ENCODE peak calls at places on chromosomes 16 and 17, in seven cellular contexts. One of them, this sample, is unnamed.

GRCh38 chr16:47732122-47732805 is 271.1 kb downstream of the PHKB start:
- DNase-seq in IMR-90: peak
- DNase-seq in H1: peak
- DNase-seq in gastrocnemius medialis: no peak
- DNase-seq in prostate gland: no peak
- DNase-seq in ovary: no peak
- DNase-seq in heart left ventricle: no peak
- DNase-seq in this sample: no peak

GRCh38 chr16:84478172-84478948 is 26.1 kb downstream of the MEAK7 start:
- DNase-seq in IMR-90: peak
- DNase-seq in H1: no peak
- DNase-seq in gastrocnemius medialis: no peak
- DNase-seq in prostate gland: peak
- DNase-seq in ovary: no peak
- DNase-seq in heart left ventricle: no peak
- DNase-seq in this sample: peak

GRCh38 chr17:76273923-76274558 is 8.9 kb downstream of the UBALD2 start:
- DNase-seq in IMR-90: no peak
- DNase-seq in H1: no peak
- DNase-seq in gastrocnemius medialis: no peak
- DNase-seq in prostate gland: no peak
- DNase-seq in ovary: no peak
- DNase-seq in heart left ventricle: no peak
- DNase-seq in this sample: no peak

GRCh38 chr17:1008008-1008761 is 11.3 kb downstream of the TIMM22 start:
- DNase-seq in IMR-90: no peak
- DNase-seq in H1: no peak
- DNase-seq in gastrocnemius medialis: peak
- DNase-seq in prostate gland: no peak
- DNase-seq in ovary: peak
- DNase-seq in heart left ventricle: peak
- DNase-seq in this sample: no peak

GRCh38 chr16:47984669-47985068 is 171.1 kb downstream of the ABCC12 start:
- DNase-seq in IMR-90: no peak
- DNase-seq in H1: no peak
- DNase-seq in gastrocnemius medialis: no peak
- DNase-seq in prostate gland: no peak
- DNase-seq in ovary: no peak
- DNase-seq in heart left ventricle: no peak
- DNase-seq in this sample: no peak

GRCh38 chr16:70683146-70683944 is 2.5 kb downstream of the MTSS2 start:
- DNase-seq in IMR-90: no peak
- DNase-seq in H1: no peak
- DNase-seq in gastrocnemius medialis: no peak
- DNase-seq in prostate gland: no peak
- DNase-seq in ovary: peak
- DNase-seq in heart left ventricle: peak
- DNase-seq in this sample: no peak

GRCh38 chr16:58494981-58495860 is 4.7 kb upstream of the NDRG4 start:
- DNase-seq in IMR-90: peak
- DNase-seq in H1: no peak
- DNase-seq in gastrocnemius medialis: peak
- DNase-seq in prostate gland: no peak
- DNase-seq in ovary: peak
- DNase-seq in heart left ventricle: no peak
- DNase-seq in this sample: peak

GRCh38 chr17:4948166-4948996 is at the start of gene PFN1:
- DNase-seq in IMR-90: peak
- DNase-seq in H1: no peak
- DNase-seq in gastrocnemius medialis: peak
- DNase-seq in prostate gland: peak
- DNase-seq in ovary: peak
- DNase-seq in heart left ventricle: peak
- DNase-seq in this sample: peak

GRCh38 chr17:33509331-33509730 is 216.2 kb upstream of the ASIC2 start:
- DNase-seq in IMR-90: no peak
- DNase-seq in H1: no peak
- DNase-seq in gastrocnemius medialis: no peak
- DNase-seq in prostate gland: peak
- DNase-seq in ovary: no peak
- DNase-seq in heart left ventricle: no peak
- DNase-seq in this sample: no peak

GRCh38 chr17:12866244-12866643 is 76.9 kb downstream of the ARHGAP44 start:
- DNase-seq in IMR-90: no peak
- DNase-seq in H1: no peak
- DNase-seq in gastrocnemius medialis: no peak
- DNase-seq in prostate gland: no peak
- DNase-seq in ovary: no peak
- DNase-seq in heart left ventricle: no peak
- DNase-seq in this sample: no peak

GRCh38 chr16:85216522-85217375 is 104.5 kb upstream of the CIBAR2 start:
- DNase-seq in IMR-90: no peak
- DNase-seq in H1: no peak
- DNase-seq in gastrocnemius medialis: no peak
- DNase-seq in prostate gland: no peak
- DNase-seq in ovary: no peak
- DNase-seq in heart left ventricle: no peak
- DNase-seq in this sample: peak

GRCh38 chr16:82992826-82993225 is 366.1 kb downstream of the CDH13 start:
- DNase-seq in IMR-90: no peak
- DNase-seq in H1: no peak
- DNase-seq in gastrocnemius medialis: no peak
- DNase-seq in prostate gland: no peak
- DNase-seq in ovary: no peak
- DNase-seq in heart left ventricle: no peak
- DNase-seq in this sample: no peak

GRCh38 chr17:47733047-47733413 is at the start of gene TBX21:
- DNase-seq in IMR-90: no peak
- DNase-seq in H1: no peak
- DNase-seq in gastrocnemius medialis: peak
- DNase-seq in prostate gland: peak
- DNase-seq in ovary: no peak
- DNase-seq in heart left ventricle: peak
- DNase-seq in this sample: peak

GRCh38 chr17:27526603-27527002 is 70.4 kb downstream of the KSR1 start:
- DNase-seq in IMR-90: peak
- DNase-seq in H1: no peak
- DNase-seq in gastrocnemius medialis: no peak
- DNase-seq in prostate gland: peak
- DNase-seq in ovary: peak
- DNase-seq in heart left ventricle: no peak
- DNase-seq in this sample: peak

GRCh38 chr17:17388657-17389496 is 85.7 kb downstream of the NT5M start:
- DNase-seq in IMR-90: no peak
- DNase-seq in H1: no peak
- DNase-seq in gastrocnemius medialis: no peak
- DNase-seq in prostate gland: no peak
- DNase-seq in ovary: no peak
- DNase-seq in heart left ventricle: peak
- DNase-seq in this sample: no peak

GRCh38 chr17:21140911-21141310 is 14.1 kb downstream of the DHRS7B start:
- DNase-seq in IMR-90: no peak
- DNase-seq in H1: no peak
- DNase-seq in gastrocnemius medialis: no peak
- DNase-seq in prostate gland: no peak
- DNase-seq in ovary: no peak
- DNase-seq in heart left ventricle: no peak
- DNase-seq in this sample: no peak

GRCh38 chr16:31876955-31877828 is 3.6 kb downstream of the ZNF267 start:
- DNase-seq in IMR-90: peak
- DNase-seq in H1: no peak
- DNase-seq in gastrocnemius medialis: no peak
- DNase-seq in prostate gland: no peak
- DNase-seq in ovary: no peak
- DNase-seq in heart left ventricle: no peak
- DNase-seq in this sample: peak

GRCh38 chr17:75078097-75079022 is 9.4 kb upstream of the SLC16A5 start:
- DNase-seq in IMR-90: peak
- DNase-seq in H1: no peak
- DNase-seq in gastrocnemius medialis: no peak
- DNase-seq in prostate gland: no peak
- DNase-seq in ovary: no peak
- DNase-seq in heart left ventricle: no peak
- DNase-seq in this sample: no peak

DNA sequence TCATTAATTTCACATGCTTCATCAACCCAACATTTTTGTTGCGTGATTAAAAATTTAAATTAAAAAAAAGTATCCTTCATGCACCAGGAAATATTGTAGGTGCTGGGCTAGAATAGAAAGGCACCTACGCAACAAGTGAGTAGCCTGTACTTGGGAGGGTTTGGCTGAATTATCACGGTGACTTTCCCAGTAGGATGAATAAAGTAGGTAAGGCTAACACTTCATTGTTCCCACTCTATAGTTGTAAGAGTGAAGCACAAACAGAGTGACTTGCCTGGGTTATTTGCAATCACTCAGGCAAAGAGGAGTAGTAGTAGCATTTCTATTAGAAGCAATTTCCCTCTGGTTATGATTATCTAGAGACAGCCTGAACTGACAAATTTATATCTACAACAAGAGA is 62.5 kb downstream of the DNAH3 start:
- DNase-seq in IMR-90: no peak
- DNase-seq in H1: no peak
- DNase-seq in gastrocnemius medialis: no peak
- DNase-seq in prostate gland: no peak
- DNase-seq in ovary: no peak
- DNase-seq in heart left ventricle: no peak
- DNase-seq in this sample: no peak
- TF ChIP-seq POLR2A in IMR-90: no peak
- TF ChIP-seq POLR2A in H1: no peak
- TF ChIP-seq POLR2A in gastrocnemius medialis: no peak
- TF ChIP-seq POLR2A in prostate gland: no peak
- TF ChIP-seq POLR2A in ovary: no peak
- TF ChIP-seq POLR2A in heart left ventricle: no peak
- TF ChIP-seq POLR2A in this sample: no peak

GRCh38 chr16:4376126-4376819 is 4.6 kb downstream of the VASN start:
- DNase-seq in IMR-90: peak
- DNase-seq in H1: no peak
- DNase-seq in gastrocnemius medialis: peak
- DNase-seq in prostate gland: peak
- DNase-seq in ovary: peak
- DNase-seq in heart left ventricle: peak
- DNase-seq in this sample: peak
- TF ChIP-seq POLR2A in IMR-90: peak
- TF ChIP-seq POLR2A in H1: no peak
- TF ChIP-seq POLR2A in gastrocnemius medialis: no peak
- TF ChIP-seq POLR2A in prostate gland: no peak
- TF ChIP-seq POLR2A in ovary: no peak
- TF ChIP-seq POLR2A in heart left ventricle: no peak
- TF ChIP-seq POLR2A in this sample: no peak

DNA sequence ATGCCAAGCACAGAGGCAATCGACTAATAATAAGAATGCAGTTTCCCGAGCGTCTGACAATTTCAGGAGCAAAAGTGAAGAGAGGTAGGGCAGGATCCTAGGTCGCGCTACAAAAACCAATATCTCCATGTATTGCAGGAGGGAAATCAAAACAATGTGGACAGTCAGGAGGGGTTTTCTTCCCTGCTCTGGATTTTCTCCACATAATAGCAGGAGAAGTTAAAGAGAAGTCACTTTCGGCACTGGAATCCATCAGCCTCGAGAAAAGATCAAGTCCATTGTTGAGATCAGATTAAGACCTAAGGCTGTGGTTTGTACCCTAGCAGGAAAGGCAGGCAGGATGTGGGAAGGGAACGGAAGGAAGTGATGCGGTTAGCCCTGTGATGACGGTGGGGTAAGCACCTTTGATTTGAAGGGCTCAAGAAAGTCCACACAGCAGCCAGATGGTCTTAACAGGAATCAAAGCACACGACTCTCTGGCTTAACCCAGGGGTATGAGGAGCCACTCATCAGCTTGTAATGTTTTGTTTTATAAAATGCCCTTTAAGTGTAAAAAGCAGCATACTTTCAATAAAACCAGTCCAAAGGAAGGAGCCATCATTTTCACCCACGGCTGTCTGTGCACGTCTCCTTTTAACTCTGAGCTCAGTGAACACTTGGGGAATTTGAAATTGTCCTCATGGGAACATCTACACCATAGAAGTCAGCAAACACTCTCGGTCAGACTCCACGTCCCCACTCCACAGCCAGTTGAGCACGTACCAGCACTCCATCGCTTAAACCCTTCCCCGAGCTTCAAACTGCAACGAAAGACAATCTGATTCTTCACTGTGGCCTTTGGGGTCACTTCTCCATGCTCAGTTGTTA is 15.8 kb upstream of the AKTIP start:
- DNase-seq in IMR-90: peak
- DNase-seq in H1: no peak
- DNase-seq in gastrocnemius medialis: peak
- DNase-seq in prostate gland: no peak
- DNase-seq in ovary: no peak
- DNase-seq in heart left ventricle: no peak
- DNase-seq in this sample: peak
- TF ChIP-seq POLR2A in IMR-90: no peak
- TF ChIP-seq POLR2A in H1: no peak
- TF ChIP-seq POLR2A in gastrocnemius medialis: peak
- TF ChIP-seq POLR2A in prostate gland: no peak
- TF ChIP-seq POLR2A in ovary: no peak
- TF ChIP-seq POLR2A in heart left ventricle: peak
- TF ChIP-seq POLR2A in this sample: no peak

GRCh38 chr17:31534223-31534888 is 142.9 kb downstream of the RAB11FIP4 start:
- DNase-seq in IMR-90: peak
- DNase-seq in H1: no peak
- DNase-seq in gastrocnemius medialis: no peak
- DNase-seq in prostate gland: no peak
- DNase-seq in ovary: no peak
- DNase-seq in heart left ventricle: no peak
- DNase-seq in this sample: no peak

GRCh38 chr17:31533546-31534155 is 142.2 kb downstream of the RAB11FIP4 start:
- DNase-seq in IMR-90: peak
- DNase-seq in H1: no peak
- DNase-seq in gastrocnemius medialis: no peak
- DNase-seq in prostate gland: no peak
- DNase-seq in ovary: peak
- DNase-seq in heart left ventricle: no peak
- DNase-seq in this sample: peak

GRCh38 chr17:31536451-31536850 is 145.0 kb downstream of the RAB11FIP4 start:
- DNase-seq in IMR-90: no peak
- DNase-seq in H1: no peak
- DNase-seq in gastrocnemius medialis: no peak
- DNase-seq in prostate gland: no peak
- DNase-seq in ovary: no peak
- DNase-seq in heart left ventricle: no peak
- DNase-seq in this sample: no peak

GRCh38 chr17:31537558-31537957 is 146.1 kb downstream of the RAB11FIP4 start:
- DNase-seq in IMR-90: peak
- DNase-seq in H1: no peak
- DNase-seq in gastrocnemius medialis: no peak
- DNase-seq in prostate gland: peak
- DNase-seq in ovary: peak
- DNase-seq in heart left ventricle: no peak
- DNase-seq in this sample: no peak

DNA sequence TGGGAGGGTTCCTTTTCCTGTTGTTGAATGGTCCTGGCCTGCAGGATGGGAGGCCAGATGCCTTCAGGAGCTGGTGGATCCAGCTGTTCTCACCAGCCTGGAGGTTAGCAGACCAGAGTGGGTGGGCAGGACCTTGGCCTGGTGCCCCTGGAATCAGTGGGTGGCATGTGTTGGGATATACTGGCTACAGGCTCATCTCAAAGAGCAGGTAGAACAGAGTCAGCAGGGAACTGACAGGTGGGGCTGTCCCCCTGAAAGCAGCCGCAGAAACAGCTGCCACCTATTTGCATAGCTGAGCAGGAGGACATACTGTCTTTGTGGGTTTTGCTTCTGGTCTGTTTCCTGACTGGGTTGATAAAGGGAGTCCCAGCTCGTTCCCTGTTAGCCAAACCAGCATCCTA is 144.1 kb downstream of the RAB11FIP4 start:
- DNase-seq in IMR-90: no peak
- DNase-seq in H1: no peak
- DNase-seq in gastrocnemius medialis: no peak
- DNase-seq in prostate gland: no peak
- DNase-seq in ovary: no peak
- DNase-seq in heart left ventricle: no peak
- DNase-seq in this sample: no peak
- TF ChIP-seq POLR2A in IMR-90: no peak
- TF ChIP-seq POLR2A in H1: no peak
- TF ChIP-seq POLR2A in gastrocnemius medialis: no peak
- TF ChIP-seq POLR2A in prostate gland: no peak
- TF ChIP-seq POLR2A in ovary: no peak
- TF ChIP-seq POLR2A in heart left ventricle: no peak
- TF ChIP-seq POLR2A in this sample: no peak

This sample was measured in adrenal gland.